ENCODE peak calls at places on chromosome X, in four cellular contexts. One of them, this sample, is unnamed.
A peak's percentile ranks its signal among the peaks of the same experiment; 100 is the strongest.

GRCh38 chrX:8730812-8731578 is 942 bp downstream of the ANOS1 start:
- DNase-seq in stimulated activated CD4-positive, alpha-beta T cell treated with anti-CD3 and anti-CD28 coated beads, Interleukin-1b, Interleukin-23, amount 100 ng/mL, for 24 hours: no peak
- DNase-seq in stromal cell of bone marrow: no peak
- DNase-seq in cardiac muscle cell: no peak
- DNase-seq in this sample: no peak

GRCh38 chrX:97366246-97366645 is 482.5 kb downstream of the RPA4 start:
- DNase-seq in stimulated activated CD4-positive, alpha-beta T cell treated with anti-CD3 and anti-CD28 coated beads, Interleukin-1b, Interleukin-23, amount 100 ng/mL, for 24 hours: no peak
- DNase-seq in stromal cell of bone marrow: no peak
- DNase-seq in cardiac muscle cell: no peak
- DNase-seq in this sample: no peak

GRCh38 chrX:46642145-46642544 is 68.6 kb downstream of the CHST7 start:
- DNase-seq in stimulated activated CD4-positive, alpha-beta T cell treated with anti-CD3 and anti-CD28 coated beads, Interleukin-1b, Interleukin-23, amount 100 ng/mL, for 24 hours: no peak
- DNase-seq in stromal cell of bone marrow: no peak
- DNase-seq in cardiac muscle cell: peak; percentile 62
- DNase-seq in this sample: no peak

GRCh38 chrX:138034136-138034535 is 468.2 kb downstream of the ZIC3 start:
- DNase-seq in stimulated activated CD4-positive, alpha-beta T cell treated with anti-CD3 and anti-CD28 coated beads, Interleukin-1b, Interleukin-23, amount 100 ng/mL, for 24 hours: no peak
- DNase-seq in stromal cell of bone marrow: no peak
- DNase-seq in cardiac muscle cell: no peak
- DNase-seq in this sample: no peak

GRCh38 chrX:151153086-151153485 is 23.3 kb upstream of the GPR50 start:
- DNase-seq in stimulated activated CD4-positive, alpha-beta T cell treated with anti-CD3 and anti-CD28 coated beads, Interleukin-1b, Interleukin-23, amount 100 ng/mL, for 24 hours: no peak
- DNase-seq in stromal cell of bone marrow: peak; percentile 5
- DNase-seq in cardiac muscle cell: peak; percentile 7
- DNase-seq in this sample: no peak

GRCh38 chrX:13081385-13082285 is 37.2 kb upstream of the FAM9C start:
- DNase-seq in stimulated activated CD4-positive, alpha-beta T cell treated with anti-CD3 and anti-CD28 coated beads, Interleukin-1b, Interleukin-23, amount 100 ng/mL, for 24 hours: no peak
- DNase-seq in stromal cell of bone marrow: no peak
- DNase-seq in cardiac muscle cell: peak; percentile 66
- DNase-seq in this sample: no peak

GRCh38 chrX:22366166-22366702 is 93.5 kb downstream of the CBLL2 start:
- DNase-seq in stimulated activated CD4-positive, alpha-beta T cell treated with anti-CD3 and anti-CD28 coated beads, Interleukin-1b, Interleukin-23, amount 100 ng/mL, for 24 hours: no peak
- DNase-seq in stromal cell of bone marrow: no peak
- DNase-seq in cardiac muscle cell: no peak
- DNase-seq in this sample: no peak

GRCh38 chrX:15751160-15751819 is 13.2 kb downstream of the CA5B start:
- DNase-seq in stimulated activated CD4-positive, alpha-beta T cell treated with anti-CD3 and anti-CD28 coated beads, Interleukin-1b, Interleukin-23, amount 100 ng/mL, for 24 hours: no peak
- DNase-seq in stromal cell of bone marrow: peak; percentile 50
- DNase-seq in cardiac muscle cell: no peak
- DNase-seq in this sample: no peak

GRCh38 chrX:80765226-80765625 is 44.5 kb downstream of the BRWD3 start:
- DNase-seq in stimulated activated CD4-positive, alpha-beta T cell treated with anti-CD3 and anti-CD28 coated beads, Interleukin-1b, Interleukin-23, amount 100 ng/mL, for 24 hours: no peak
- DNase-seq in stromal cell of bone marrow: peak; percentile 23
- DNase-seq in cardiac muscle cell: peak; percentile 62
- DNase-seq in this sample: no peak

GRCh38 chrX:43676960-43677582 is 21.0 kb downstream of the MAOA start:
- DNase-seq in stimulated activated CD4-positive, alpha-beta T cell treated with anti-CD3 and anti-CD28 coated beads, Interleukin-1b, Interleukin-23, amount 100 ng/mL, for 24 hours: no peak
- DNase-seq in stromal cell of bone marrow: no peak
- DNase-seq in cardiac muscle cell: peak; percentile 74
- DNase-seq in this sample: no peak

GRCh38 chrX:34893741-34894140 is 48.9 kb upstream of the FAM47B start:
- DNase-seq in stimulated activated CD4-positive, alpha-beta T cell treated with anti-CD3 and anti-CD28 coated beads, Interleukin-1b, Interleukin-23, amount 100 ng/mL, for 24 hours: no peak
- DNase-seq in stromal cell of bone marrow: no peak
- DNase-seq in cardiac muscle cell: no peak
- DNase-seq in this sample: no peak

GRCh38 chrX:40130207-40130606 is 32.4 kb upstream of the BCOR start:
- DNase-seq in stimulated activated CD4-positive, alpha-beta T cell treated with anti-CD3 and anti-CD28 coated beads, Interleukin-1b, Interleukin-23, amount 100 ng/mL, for 24 hours: no peak
- DNase-seq in stromal cell of bone marrow: no peak
- DNase-seq in cardiac muscle cell: peak; percentile 62
- DNase-seq in this sample: no peak

GRCh38 chrX:47313056-47313455 is 57.3 kb upstream of the ZNF157 start:
- DNase-seq in stimulated activated CD4-positive, alpha-beta T cell treated with anti-CD3 and anti-CD28 coated beads, Interleukin-1b, Interleukin-23, amount 100 ng/mL, for 24 hours: no peak
- DNase-seq in stromal cell of bone marrow: no peak
- DNase-seq in cardiac muscle cell: no peak
- DNase-seq in this sample: no peak

GRCh38 chrX:136115124-136115908 is 32.0 kb upstream of the FHL1 start:
- DNase-seq in stimulated activated CD4-positive, alpha-beta T cell treated with anti-CD3 and anti-CD28 coated beads, Interleukin-1b, Interleukin-23, amount 100 ng/mL, for 24 hours: no peak
- DNase-seq in stromal cell of bone marrow: no peak
- DNase-seq in cardiac muscle cell: peak; percentile 21
- DNase-seq in this sample: no peak

GRCh38 chrX:1453951-1454785 is 1.5 kb upstream of the ASMTL start:
- DNase-seq in stimulated activated CD4-positive, alpha-beta T cell treated with anti-CD3 and anti-CD28 coated beads, Interleukin-1b, Interleukin-23, amount 100 ng/mL, for 24 hours: peak; percentile 89
- DNase-seq in stromal cell of bone marrow: peak; percentile 51
- DNase-seq in cardiac muscle cell: peak; percentile 85
- DNase-seq in this sample: peak; percentile 80

GRCh38 chrX:120308558-120308957 is 2.7 kb downstream of the TMEM255A start:
- DNase-seq in stimulated activated CD4-positive, alpha-beta T cell treated with anti-CD3 and anti-CD28 coated beads, Interleukin-1b, Interleukin-23, amount 100 ng/mL, for 24 hours: no peak
- DNase-seq in stromal cell of bone marrow: no peak
- DNase-seq in cardiac muscle cell: no peak
- DNase-seq in this sample: no peak

GRCh38 chrX:68995780-68996551 is 167.1 kb downstream of the EFNB1 start:
- DNase-seq in stimulated activated CD4-positive, alpha-beta T cell treated with anti-CD3 and anti-CD28 coated beads, Interleukin-1b, Interleukin-23, amount 100 ng/mL, for 24 hours: no peak
- DNase-seq in stromal cell of bone marrow: no peak
- DNase-seq in cardiac muscle cell: peak; percentile 92
- DNase-seq in this sample: no peak

GRCh38 chrX:17788439-17788838 is 51.1 kb downstream of the SCML1 start:
- DNase-seq in stimulated activated CD4-positive, alpha-beta T cell treated with anti-CD3 and anti-CD28 coated beads, Interleukin-1b, Interleukin-23, amount 100 ng/mL, for 24 hours: no peak
- DNase-seq in stromal cell of bone marrow: no peak
- DNase-seq in cardiac muscle cell: peak; percentile 42
- DNase-seq in this sample: peak; percentile 33